ENCODE peak calls at places on chromosomes 4 and X, in ten cellular contexts. One of them, this sample, is unnamed.

GRCh38 chr4:154781126-154781982 is at the start of gene RBM46:
- DNase-seq in GM13977: no peak
- DNase-seq in RWPE1: no peak
- DNase-seq in A549: no peak
- DNase-seq in thoracic aorta: no peak
- DNase-seq in type B pancreatic cell: no peak
- DNase-seq in choroid plexus epithelial cell: peak
- DNase-seq in CD8-positive, alpha-beta T cell: no peak
- DNase-seq in left ventricle myocardium inferior: no peak
- DNase-seq in breast epithelium: no peak
- DNase-seq in this sample: no peak

GRCh38 chrX:119753639-119754257 is 4.6 kb upstream of the SOWAHD start:
- DNase-seq in thoracic aorta: no peak
- DNase-seq in RWPE1: no peak
- DNase-seq in GM13977: no peak
- DNase-seq in type B pancreatic cell: no peak
- DNase-seq in choroid plexus epithelial cell: peak
- DNase-seq in CD8-positive, alpha-beta T cell: peak
- DNase-seq in breast epithelium: no peak
- DNase-seq in left ventricle myocardium inferior: no peak
- DNase-seq in A549: peak
- DNase-seq in this sample: no peak

GRCh38 chrX:30635630-30636029 is 17.6 kb upstream of the GK start:
- DNase-seq in left ventricle myocardium inferior: no peak
- DNase-seq in thoracic aorta: no peak
- DNase-seq in type B pancreatic cell: no peak
- DNase-seq in RWPE1: no peak
- DNase-seq in choroid plexus epithelial cell: peak
- DNase-seq in CD8-positive, alpha-beta T cell: no peak
- DNase-seq in A549: no peak
- DNase-seq in breast epithelium: no peak
- DNase-seq in GM13977: no peak
- DNase-seq in this sample: no peak

GRCh38 chrX:68914337-68914989 is 85.6 kb downstream of the EFNB1 start:
- DNase-seq in GM13977: no peak
- DNase-seq in choroid plexus epithelial cell: no peak
- DNase-seq in A549: no peak
- DNase-seq in left ventricle myocardium inferior: no peak
- DNase-seq in CD8-positive, alpha-beta T cell: no peak
- DNase-seq in type B pancreatic cell: no peak
- DNase-seq in breast epithelium: no peak
- DNase-seq in RWPE1: no peak
- DNase-seq in thoracic aorta: no peak
- DNase-seq in this sample: no peak

GRCh38 chr4:82901129-82901718 is 689 bp downstream of the THAP9 start:
- DNase-seq in breast epithelium: no peak
- DNase-seq in type B pancreatic cell: no peak
- DNase-seq in thoracic aorta: no peak
- DNase-seq in left ventricle myocardium inferior: no peak
- DNase-seq in RWPE1: no peak
- DNase-seq in CD8-positive, alpha-beta T cell: no peak
- DNase-seq in A549: no peak
- DNase-seq in choroid plexus epithelial cell: no peak
- DNase-seq in GM13977: no peak
- DNase-seq in this sample: no peak

GRCh38 chrX:149909324-149910177 is 19.8 kb upstream of the HSFX4 start:
- DNase-seq in breast epithelium: no peak
- DNase-seq in choroid plexus epithelial cell: no peak
- DNase-seq in RWPE1: no peak
- DNase-seq in thoracic aorta: no peak
- DNase-seq in left ventricle myocardium inferior: no peak
- DNase-seq in GM13977: no peak
- DNase-seq in CD8-positive, alpha-beta T cell: no peak
- DNase-seq in A549: no peak
- DNase-seq in type B pancreatic cell: no peak
- DNase-seq in this sample: no peak

GRCh38 chrX:136534131-136534530 is 2.1 kb downstream of the VGLL1 start:
- DNase-seq in left ventricle myocardium inferior: no peak
- DNase-seq in type B pancreatic cell: no peak
- DNase-seq in breast epithelium: no peak
- DNase-seq in CD8-positive, alpha-beta T cell: no peak
- DNase-seq in choroid plexus epithelial cell: no peak
- DNase-seq in RWPE1: no peak
- DNase-seq in thoracic aorta: no peak
- DNase-seq in GM13977: no peak
- DNase-seq in A549: no peak
- DNase-seq in this sample: no peak

GRCh38 chr4:115668396-115668795 is 555.0 kb upstream of the NDST4 start:
- DNase-seq in choroid plexus epithelial cell: no peak
- DNase-seq in type B pancreatic cell: no peak
- DNase-seq in left ventricle myocardium inferior: no peak
- DNase-seq in GM13977: no peak
- DNase-seq in CD8-positive, alpha-beta T cell: no peak
- DNase-seq in A549: no peak
- DNase-seq in thoracic aorta: no peak
- DNase-seq in RWPE1: no peak
- DNase-seq in breast epithelium: no peak
- DNase-seq in this sample: no peak

GRCh38 chr4:174559894-174560293 is 37.6 kb upstream of the HPGD start:
- DNase-seq in CD8-positive, alpha-beta T cell: no peak
- DNase-seq in choroid plexus epithelial cell: no peak
- DNase-seq in thoracic aorta: no peak
- DNase-seq in type B pancreatic cell: no peak
- DNase-seq in breast epithelium: no peak
- DNase-seq in left ventricle myocardium inferior: no peak
- DNase-seq in GM13977: no peak
- DNase-seq in RWPE1: no peak
- DNase-seq in A549: no peak
- DNase-seq in this sample: no peak

GRCh38 chr4:14167876-14168510 is 540.5 kb upstream of the BOD1L1 start:
- DNase-seq in breast epithelium: no peak
- DNase-seq in type B pancreatic cell: no peak
- DNase-seq in CD8-positive, alpha-beta T cell: no peak
- DNase-seq in left ventricle myocardium inferior: no peak
- DNase-seq in RWPE1: peak
- DNase-seq in thoracic aorta: no peak
- DNase-seq in GM13977: no peak
- DNase-seq in A549: no peak
- DNase-seq in choroid plexus epithelial cell: peak
- DNase-seq in this sample: no peak

GRCh38 chr4:105613326-105613725 is 60.9 kb downstream of the ARHGEF38 start:
- DNase-seq in breast epithelium: no peak
- DNase-seq in thoracic aorta: no peak
- DNase-seq in type B pancreatic cell: no peak
- DNase-seq in choroid plexus epithelial cell: no peak
- DNase-seq in CD8-positive, alpha-beta T cell: no peak
- DNase-seq in GM13977: no peak
- DNase-seq in RWPE1: no peak
- DNase-seq in A549: no peak
- DNase-seq in left ventricle myocardium inferior: no peak
- DNase-seq in this sample: no peak

GRCh38 chr4:53622739-53623151 is 31.5 kb upstream of the LNX1 start:
- DNase-seq in GM13977: no peak
- DNase-seq in choroid plexus epithelial cell: peak
- DNase-seq in breast epithelium: no peak
- DNase-seq in type B pancreatic cell: no peak
- DNase-seq in CD8-positive, alpha-beta T cell: no peak
- DNase-seq in RWPE1: peak
- DNase-seq in thoracic aorta: no peak
- DNase-seq in A549: no peak
- DNase-seq in left ventricle myocardium inferior: no peak
- DNase-seq in this sample: no peak

GRCh38 chr4:15065516-15065915 is 63.2 kb downstream of the CPEB2 start:
- DNase-seq in type B pancreatic cell: no peak
- DNase-seq in CD8-positive, alpha-beta T cell: no peak
- DNase-seq in RWPE1: no peak
- DNase-seq in left ventricle myocardium inferior: no peak
- DNase-seq in breast epithelium: no peak
- DNase-seq in choroid plexus epithelial cell: no peak
- DNase-seq in GM13977: no peak
- DNase-seq in A549: no peak
- DNase-seq in thoracic aorta: no peak
- DNase-seq in this sample: no peak

GRCh38 chr4:85402371-85402770 is 72.6 kb upstream of the ARHGAP24 start:
- DNase-seq in A549: peak
- DNase-seq in left ventricle myocardium inferior: no peak
- DNase-seq in GM13977: no peak
- DNase-seq in type B pancreatic cell: no peak
- DNase-seq in thoracic aorta: no peak
- DNase-seq in choroid plexus epithelial cell: peak
- DNase-seq in CD8-positive, alpha-beta T cell: no peak
- DNase-seq in RWPE1: no peak
- DNase-seq in breast epithelium: no peak
- DNase-seq in this sample: no peak

GRCh38 chr4:55311792-55312490 is 34.1 kb upstream of the SRD5A3 start:
- DNase-seq in breast epithelium: no peak
- DNase-seq in left ventricle myocardium inferior: no peak
- DNase-seq in A549: no peak
- DNase-seq in RWPE1: no peak
- DNase-seq in choroid plexus epithelial cell: peak
- DNase-seq in thoracic aorta: no peak
- DNase-seq in type B pancreatic cell: no peak
- DNase-seq in GM13977: no peak
- DNase-seq in CD8-positive, alpha-beta T cell: no peak
- DNase-seq in this sample: no peak
- TF ChIP-seq CTCF in breast epithelium: no peak
- TF ChIP-seq CTCF in left ventricle myocardium inferior: no peak
- TF ChIP-seq CTCF in A549: no peak
- TF ChIP-seq CTCF in RWPE1: no peak
- TF ChIP-seq CTCF in choroid plexus epithelial cell: no peak
- TF ChIP-seq CTCF in thoracic aorta: no peak
- TF ChIP-seq CTCF in type B pancreatic cell: no peak
- TF ChIP-seq CTCF in GM13977: no peak
- TF ChIP-seq CTCF in CD8-positive, alpha-beta T cell: no peak
- TF ChIP-seq CTCF in this sample: no peak

GRCh38 chrX:13750812-13751211 is 16.3 kb downstream of the OFD1 start:
- DNase-seq in choroid plexus epithelial cell: no peak
- DNase-seq in breast epithelium: no peak
- DNase-seq in RWPE1: no peak
- DNase-seq in type B pancreatic cell: no peak
- DNase-seq in thoracic aorta: no peak
- DNase-seq in GM13977: no peak
- DNase-seq in CD8-positive, alpha-beta T cell: no peak
- DNase-seq in left ventricle myocardium inferior: no peak
- DNase-seq in A549: no peak
- DNase-seq in this sample: no peak
- TF ChIP-seq CTCF in choroid plexus epithelial cell: no peak
- TF ChIP-seq CTCF in breast epithelium: no peak
- TF ChIP-seq CTCF in RWPE1: no peak
- TF ChIP-seq CTCF in type B pancreatic cell: no peak
- TF ChIP-seq CTCF in thoracic aorta: no peak
- TF ChIP-seq CTCF in GM13977: no peak
- TF ChIP-seq CTCF in CD8-positive, alpha-beta T cell: no peak
- TF ChIP-seq CTCF in left ventricle myocardium inferior: no peak
- TF ChIP-seq CTCF in A549: no peak
- TF ChIP-seq CTCF in this sample: no peak

GRCh38 chrX:134023851-134024281 is 38.5 kb upstream of the GPC3 start:
- DNase-seq in type B pancreatic cell: no peak
- DNase-seq in left ventricle myocardium inferior: no peak
- DNase-seq in breast epithelium: no peak
- DNase-seq in thoracic aorta: no peak
- DNase-seq in CD8-positive, alpha-beta T cell: no peak
- DNase-seq in choroid plexus epithelial cell: no peak
- DNase-seq in GM13977: no peak
- DNase-seq in RWPE1: no peak
- DNase-seq in A549: no peak
- DNase-seq in this sample: no peak

GRCh38 chrX:134024686-134025377 is 39.4 kb upstream of the GPC3 start:
- DNase-seq in breast epithelium: no peak
- DNase-seq in A549: no peak
- DNase-seq in thoracic aorta: no peak
- DNase-seq in RWPE1: no peak
- DNase-seq in GM13977: no peak
- DNase-seq in left ventricle myocardium inferior: no peak
- DNase-seq in CD8-positive, alpha-beta T cell: no peak
- DNase-seq in type B pancreatic cell: no peak
- DNase-seq in choroid plexus epithelial cell: no peak
- DNase-seq in this sample: no peak

GRCh38 chrX:134026732-134027311 is 41.4 kb upstream of the GPC3 start:
- DNase-seq in type B pancreatic cell: no peak
- DNase-seq in choroid plexus epithelial cell: peak
- DNase-seq in GM13977: peak
- DNase-seq in RWPE1: peak
- DNase-seq in CD8-positive, alpha-beta T cell: peak
- DNase-seq in left ventricle myocardium inferior: no peak
- DNase-seq in thoracic aorta: no peak
- DNase-seq in A549: peak
- DNase-seq in breast epithelium: no peak
- DNase-seq in this sample: peak

GRCh38 chrX:134020910-134021309 is 35.5 kb upstream of the GPC3 start:
- DNase-seq in choroid plexus epithelial cell: no peak
- DNase-seq in type B pancreatic cell: no peak
- DNase-seq in RWPE1: no peak
- DNase-seq in GM13977: no peak
- DNase-seq in A549: no peak
- DNase-seq in breast epithelium: no peak
- DNase-seq in CD8-positive, alpha-beta T cell: no peak
- DNase-seq in thoracic aorta: no peak
- DNase-seq in left ventricle myocardium inferior: no peak
- DNase-seq in this sample: no peak

DNA sequence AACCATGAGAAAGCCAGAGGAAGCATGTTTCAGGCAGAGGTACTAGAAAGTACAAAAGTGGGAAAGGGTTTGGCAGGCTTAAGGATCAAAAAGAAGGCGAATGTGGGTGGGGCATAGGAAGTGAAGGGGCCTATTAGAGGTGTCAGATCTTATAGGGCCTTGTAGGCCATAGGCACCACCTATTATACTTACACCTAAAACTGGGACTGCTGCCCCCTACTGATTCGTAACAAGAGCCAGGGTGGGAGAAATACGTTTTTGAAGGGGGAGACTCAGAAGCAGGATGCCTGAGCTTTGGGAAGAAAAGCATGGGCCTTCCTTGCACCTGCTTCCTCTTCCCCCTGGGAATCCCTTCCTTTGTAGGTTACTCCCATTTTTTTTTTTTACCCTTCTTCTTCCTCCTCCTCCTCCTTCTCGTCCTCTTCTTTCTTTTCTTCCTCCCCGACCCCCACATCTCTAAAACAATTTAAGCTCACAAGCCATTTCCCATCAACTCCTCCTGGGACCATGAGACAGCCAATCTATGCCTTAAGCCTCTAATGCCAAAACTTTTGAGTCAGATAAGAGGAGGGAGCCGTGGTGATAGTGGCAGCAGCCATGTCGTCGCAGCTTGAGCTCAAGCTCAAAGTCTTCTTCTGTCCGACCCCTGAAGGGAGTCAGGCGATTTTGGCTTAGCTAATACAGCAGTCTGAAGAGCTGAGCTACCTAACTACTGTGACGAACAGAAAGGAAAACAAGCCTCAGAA is 40.8 kb upstream of the GPC3 start:
- DNase-seq in left ventricle myocardium inferior: no peak
- DNase-seq in CD8-positive, alpha-beta T cell: no peak
- DNase-seq in RWPE1: no peak
- DNase-seq in breast epithelium: no peak
- DNase-seq in choroid plexus epithelial cell: no peak
- DNase-seq in type B pancreatic cell: no peak
- DNase-seq in thoracic aorta: no peak
- DNase-seq in A549: no peak
- DNase-seq in GM13977: no peak
- DNase-seq in this sample: no peak
- TF ChIP-seq CTCF in left ventricle myocardium inferior: no peak
- TF ChIP-seq CTCF in CD8-positive, alpha-beta T cell: no peak
- TF ChIP-seq CTCF in RWPE1: no peak
- TF ChIP-seq CTCF in breast epithelium: no peak
- TF ChIP-seq CTCF in choroid plexus epithelial cell: no peak
- TF ChIP-seq CTCF in type B pancreatic cell: no peak
- TF ChIP-seq CTCF in thoracic aorta: no peak
- TF ChIP-seq CTCF in A549: no peak
- TF ChIP-seq CTCF in GM13977: no peak
- TF ChIP-seq CTCF in this sample: peak

GRCh38 chr4:118883861-118884260 is 4.8 kb upstream of the SYNPO2 start:
- DNase-seq in GM13977: no peak
- DNase-seq in A549: no peak
- DNase-seq in left ventricle myocardium inferior: no peak
- DNase-seq in thoracic aorta: no peak
- DNase-seq in type B pancreatic cell: no peak
- DNase-seq in choroid plexus epithelial cell: peak
- DNase-seq in CD8-positive, alpha-beta T cell: no peak
- DNase-seq in RWPE1: no peak
- DNase-seq in breast epithelium: no peak
- DNase-seq in this sample: no peak
- TF ChIP-seq CTCF in GM13977: peak
- TF ChIP-seq CTCF in A549: no peak
- TF ChIP-seq CTCF in left ventricle myocardium inferior: peak
- TF ChIP-seq CTCF in thoracic aorta: no peak
- TF ChIP-seq CTCF in type B pancreatic cell: peak
- TF ChIP-seq CTCF in choroid plexus epithelial cell: peak
- TF ChIP-seq CTCF in CD8-positive, alpha-beta T cell: no peak
- TF ChIP-seq CTCF in RWPE1: no peak
- TF ChIP-seq CTCF in breast epithelium: no peak
- TF ChIP-seq CTCF in this sample: no peak